ENCODE peak calls at places on chromosomes 6 and 20, in six cellular contexts. Z is mesothelial cell of epicardium, J is right atrium auricular region, V is GM06990, L is endothelial cell, M is upper lobe of right lung. Q is an unnamed sample.

GRCh38 chr6:12296255-12296573 is 6.1 kb downstream of the EDN1 start:
- DNase-seq in J (peak; percentile 61), L (no peak), Z (no peak), M (no peak), V (no peak), Q (no peak)

GRCh38 chr6:402901-403658 is 11.5 kb downstream of the IRF4 start:
- DNase-seq in V (no peak), Z (no peak), J (no peak), L (no peak), M (no peak), Q (no peak)

GRCh38 chr20:62755817-62756724 is 40.2 kb upstream of the MRGBP start:
- DNase-seq in L (no peak), J (no peak), M (no peak), Z (no peak), V (no peak), Q (no peak)

GRCh38 chr20:47985092-47985850 is 200.0 kb upstream of the SULF2 start:
- DNase-seq in Z (no peak), M (no peak), J (no peak), V (no peak), L (no peak), Q (no peak)

GRCh38 chr6:22925920-22926587 is 356.7 kb downstream of the HDGFL1 start:
- DNase-seq in L (no peak), Z (no peak), J (no peak), V (no peak), M (no peak), Q (no peak)

GRCh38 chr20:2364014-2364413 is 16.7 kb upstream of the TGM6 start:
- DNase-seq in M (no peak), V (no peak), L (no peak), J (no peak), Z (no peak), Q (no peak)

GRCh38 chr6:107488875-107489635 is 862 bp upstream of the SOBP start:
- DNase-seq in V (peak; percentile 30), J (peak; percentile 65), Z (no peak), M (peak; percentile 69), L (peak; percentile 31), Q (no peak)

GRCh38 chr20:10536531-10536930 is 101.4 kb downstream of the SLX4IP start:
- DNase-seq in M (peak; percentile 66), L (no peak), Z (no peak), V (no peak), J (no peak), Q (no peak)

GRCh38 chr20:41643504-41643938 is 25.3 kb upstream of the CHD6 start:
- DNase-seq in Z (no peak), M (peak; percentile 71), J (no peak), V (no peak), L (no peak), Q (no peak)

GRCh38 chr6:17494919-17495318 is 101.5 kb downstream of the CAP2 start:
- DNase-seq in Z (no peak), J (no peak), V (no peak), M (no peak), L (no peak), Q (peak; percentile 22)

GRCh38 chr6:104887350-104887749 is 27.6 kb upstream of the HACE1 start:
- DNase-seq in V (no peak), M (no peak), J (no peak), Z (no peak), L (no peak), Q (no peak)

GRCh38 chr6:44542401-44543116 is 155.1 kb downstream of the CDC5L start:
- DNase-seq in L (no peak), Z (no peak), M (no peak), J (peak; percentile 50), V (no peak), Q (no peak)

GRCh38 chr20:60913298-60913697 is 338.8 kb upstream of the CDH4 start:
- DNase-seq in M (no peak), J (no peak), Z (no peak), V (no peak), L (no peak), Q (no peak)

GRCh38 chr6:9140861-9141534 is 705.7 kb upstream of the SLC35B3 start:
- DNase-seq in V (no peak), L (no peak), J (no peak), M (no peak), Z (no peak), Q (no peak)

GRCh38 chr6:77926198-77926752 is 273.4 kb downstream of the MEI4 start:
- DNase-seq in M (no peak), V (no peak), J (no peak), L (no peak), Z (no peak), Q (no peak)

GRCh38 chr6:159203304-159204005 is 34.3 kb downstream of the FNDC1 start:
- DNase-seq in M (no peak), V (no peak), J (peak; percentile 69), L (no peak), Z (no peak), Q (no peak)

GRCh38 chr20:57654998-57655811 is 35.0 kb upstream of the ZBP1 start:
- DNase-seq in Z (no peak), V (no peak), J (peak; percentile 54), L (peak; percentile 5), M (peak; percentile 62), Q (peak; percentile 60)

GRCh38 chr20:59723108-59723500 is 118.8 kb downstream of the PHACTR3 start:
- DNase-seq in V (no peak), J (peak; percentile 55), L (no peak), M (no peak), Z (no peak), Q (peak; percentile 24)

GRCh38 chr6:144898052-144898689 is 613.0 kb downstream of the UTRN start:
- DNase-seq in V (no peak), J (no peak), L (no peak), M (no peak), Z (no peak), Q (no peak)

GRCh38 chr6:50791900-50792508 is 26.7 kb upstream of the TFAP2B start:
- DNase-seq in Z (no peak), M (no peak), V (no peak), J (no peak), L (peak; percentile 42), Q (no peak)

GRCh38 chr6:33717857-33718552 is 6.5 kb upstream of the UQCC2 start:
- DNase-seq in V (no peak), M (no peak), Z (no peak), L (no peak), J (no peak), Q (no peak)

GRCh38 chr20:16569218-16570153 is 3.8 kb downstream of the KIF16B start:
- DNase-seq in V (no peak), Z (no peak), M (no peak), J (no peak), L (no peak), Q (no peak)

GRCh38 chr6:149094934-149095341 is 222.6 kb upstream of the TAB2 start:
- DNase-seq in M (no peak), J (no peak), Z (no peak), V (no peak), L (no peak), Q (no peak)

GRCh38 chr6:36920546-36920945 is 34.0 kb upstream of the PI16 start:
- DNase-seq in L (no peak), V (no peak), J (no peak), M (no peak), Z (no peak), Q (no peak)

GRCh38 chr20:9359561-9360308 is 154.7 kb upstream of the LAMP5 start:
- DNase-seq in V (peak; percentile 2), M (no peak), Z (no peak), J (no peak), L (peak; percentile 35), Q (no peak)

GRCh38 chr20:6277661-6278060 is 154.8 kb upstream of the FERMT1 start:
- DNase-seq in L (no peak), J (no peak), Z (no peak), M (no peak), V (no peak), Q (no peak)

GRCh38 chr20:44334306-44334705 is 2.5 kb upstream of the R3HDML start:
- DNase-seq in J (no peak), M (peak; percentile 55), Z (no peak), V (no peak), L (no peak), Q (no peak)
- TF ChIP-seq CTCF in J (no peak), M (no peak), Z (no peak), V (no peak), L (no peak), Q (no peak)

DNA sequence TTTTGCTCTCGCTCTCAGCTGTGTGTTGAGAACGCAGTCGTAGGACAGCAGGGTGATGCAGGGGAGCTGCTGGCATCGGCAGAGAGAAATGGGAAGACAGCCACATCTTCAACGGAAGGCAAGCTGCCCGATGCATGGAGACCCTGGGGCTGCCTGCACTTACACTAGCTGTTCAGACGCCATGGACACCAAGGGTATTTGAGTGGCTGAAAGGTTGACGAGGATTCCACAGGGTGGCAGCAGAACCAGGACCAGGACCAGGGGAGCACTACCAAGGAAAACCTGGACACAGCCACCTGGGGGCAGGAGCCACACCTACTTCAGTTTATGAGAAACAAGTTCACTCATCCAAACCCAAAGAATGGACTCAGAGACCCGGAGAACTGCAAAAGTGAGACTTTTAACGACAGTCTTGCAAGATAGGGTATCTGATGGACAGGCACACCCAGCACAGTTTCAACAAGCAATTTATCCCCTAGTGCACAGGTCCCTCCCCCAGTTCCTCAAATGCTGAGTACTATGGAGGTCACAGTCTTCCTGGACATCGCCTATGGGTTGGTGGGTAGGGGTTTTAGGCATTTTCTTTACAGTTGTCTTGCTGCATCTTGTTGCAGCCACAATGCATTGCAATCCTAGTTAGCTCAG is 56.3 kb upstream of the ENTPD6 start:
- DNase-seq in Z (no peak), M (no peak), L (no peak), V (no peak), J (no peak), Q (no peak)
- TF ChIP-seq CTCF in Z (no peak), M (no peak), L (no peak), V (no peak), J (no peak), Q (no peak)

DNA sequence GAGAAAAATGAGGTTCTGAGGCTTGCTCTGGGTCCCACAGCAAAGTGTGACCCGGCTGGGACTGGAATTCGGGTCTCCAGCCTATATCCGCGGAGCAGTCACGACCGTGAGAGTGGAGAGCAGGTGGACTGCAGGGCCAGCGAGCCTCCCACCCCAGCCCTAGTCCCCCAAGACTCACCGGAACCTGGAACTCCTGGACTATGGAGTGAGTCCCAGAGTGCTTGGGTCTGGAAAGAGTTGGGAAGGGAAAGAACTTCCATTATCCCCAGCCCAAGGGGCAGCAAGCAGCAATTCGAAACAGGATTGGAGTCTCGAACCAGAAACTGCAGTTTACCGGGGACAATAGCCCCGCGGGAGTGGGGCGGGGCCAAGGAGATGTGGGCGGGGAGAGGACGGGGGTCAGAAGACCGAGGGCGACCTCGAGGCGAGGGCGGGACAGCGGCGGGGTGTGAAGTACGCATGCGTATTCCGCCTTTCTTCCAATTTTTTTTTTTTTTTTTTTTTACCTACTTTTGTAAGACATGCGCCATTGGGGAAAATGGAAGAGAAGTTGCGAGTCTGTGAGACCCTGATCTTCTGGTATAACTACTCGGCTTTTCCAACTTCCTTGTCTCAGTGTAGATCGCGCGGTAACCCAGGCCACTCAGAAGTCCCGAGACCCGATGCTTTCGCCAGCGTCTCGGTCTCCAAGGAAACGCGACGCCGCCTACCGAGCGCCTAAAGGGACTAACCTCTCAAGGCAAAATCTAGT is at the start of gene C20orf96:
- DNase-seq in L (peak; percentile 91), V (peak; percentile 93), J (peak; percentile 90), Z (peak; percentile 75), M (peak; percentile 98), Q (peak; percentile 92)
- TF ChIP-seq CTCF in L (peak; percentile 15), V (peak; percentile 45), J (no peak), Z (no peak), M (peak; percentile 51), Q (peak; percentile 68)

DNA sequence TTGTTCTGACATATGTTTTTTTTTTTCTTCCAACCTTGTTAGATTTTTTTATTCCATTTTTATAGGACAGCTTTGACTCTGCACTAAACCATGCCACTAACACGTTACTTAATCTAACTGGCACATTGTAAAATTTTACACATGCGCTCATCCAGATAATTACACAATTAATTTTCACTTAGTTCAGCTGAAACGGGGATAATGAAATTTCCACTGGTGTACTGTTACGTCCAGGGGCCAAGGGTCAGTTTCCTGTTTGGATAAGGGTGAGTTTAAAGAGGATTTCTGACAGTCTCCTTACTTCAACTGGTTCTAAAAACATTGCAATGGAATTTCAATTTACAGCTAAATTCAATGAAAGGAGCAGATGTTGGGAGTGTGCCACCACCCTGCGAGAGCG is 221.8 kb upstream of the CEP162 start:
- DNase-seq in M (no peak), Z (no peak), V (no peak), L (no peak), J (no peak), Q (no peak)
- TF ChIP-seq CTCF in M (no peak), Z (no peak), V (no peak), L (no peak), J (no peak), Q (no peak)